ENCODE peak calls at places on chromosomes 2 and 18, in six cellular contexts. E, V, I, L, R and N are unnamed samples.

GRCh38 chr18:40583671-40584070 is 1371.4 kb upstream of the PIK3C3 start:
- DNase-seq in E (no peak), V (no peak), R (no peak), I (no peak), L (no peak), N (no peak)

GRCh38 chr2:44945676-44946427 is 4.3 kb downstream of the SIX3 start:
- DNase-seq in R (no peak), V (no peak), E (no peak), I (no peak), L (no peak), N (no peak)

GRCh38 chr18:70337139-70337972 is 48.5 kb downstream of the SOCS6 start:
- DNase-seq in L (peak), R (peak), E (peak), V (peak), I (no peak), N (no peak)

GRCh38 chr2:168632733-168633132 is 169.7 kb upstream of the NOSTRIN start:
- DNase-seq in V (no peak), I (no peak), L (no peak), E (no peak), R (no peak), N (no peak)

GRCh38 chr2:18055290-18055689 is 176.8 kb downstream of the KCNS3 start:
- DNase-seq in E (no peak), R (no peak), L (no peak), I (no peak), V (no peak), N (no peak)

GRCh38 chr2:234771176-234771575 is 180.6 kb upstream of the SH3BP4 start:
- DNase-seq in I (no peak), V (peak), R (no peak), L (no peak), E (peak), N (no peak)

GRCh38 chr18:75472391-75472790 is 44.9 kb upstream of the SMIM21 start:
- DNase-seq in I (no peak), E (no peak), V (no peak), L (no peak), R (no peak), N (no peak)

GRCh38 chr2:150878347-150878746 is 383.3 kb downstream of the RBM43 start:
- DNase-seq in R (no peak), L (no peak), E (peak), I (no peak), V (peak), N (no peak)

GRCh38 chr2:160073284-160073888 is 11.0 kb upstream of the PLA2R1 start:
- DNase-seq in R (no peak), L (no peak), I (no peak), V (no peak), E (no peak), N (no peak)

GRCh38 chr2:54897420-54898310 is 152.6 kb downstream of the RTN4 start:
- DNase-seq in E (no peak), V (no peak), I (peak), R (no peak), L (no peak), N (no peak)

GRCh38 chr2:191811807-191812602 is 34.9 kb downstream of the CAVIN2 start:
- DNase-seq in L (peak), V (peak), E (peak), R (peak), I (no peak), N (no peak)

GRCh38 chr2:170739048-170739447 is 23.9 kb downstream of the SP5 start:
- DNase-seq in V (peak), E (peak), I (no peak), R (peak), L (no peak), N (no peak)

GRCh38 chr2:120624738-120625446 is 110.8 kb upstream of the GLI2 start:
- DNase-seq in I (no peak), E (no peak), L (no peak), R (no peak), V (no peak), N (no peak)

GRCh38 chr2:207483066-207483465 is 46.7 kb upstream of the CREB1 start:
- DNase-seq in R (no peak), V (no peak), E (no peak), I (no peak), L (no peak), N (no peak)

GRCh38 chr18:76353046-76353445 is 142.0 kb downstream of the ZNF516 start:
- DNase-seq in L (no peak), I (no peak), R (no peak), E (no peak), V (no peak), N (no peak)

GRCh38 chr2:240624950-240625621 is at the start of gene GPR35:
- DNase-seq in L (no peak), V (peak), I (peak), E (peak), R (peak), N (peak)

GRCh38 chr2:180085144-180085543 is 78.0 kb upstream of the CWC22 start:
- DNase-seq in E (no peak), L (no peak), R (no peak), V (no peak), I (no peak), N (no peak)

GRCh38 chr2:171297951-171298350 is 135.8 kb downstream of the METTL8 start:
- DNase-seq in L (no peak), V (no peak), R (no peak), E (no peak), I (no peak), N (no peak)

GRCh38 chr2:102753563-102754159 is 8.2 kb upstream of the TMEM182 start:
- DNase-seq in I (no peak), L (peak), E (peak), R (no peak), V (peak), N (no peak)

GRCh38 chr2:224449212-224450147 is 47.6 kb upstream of the FAM124B start:
- DNase-seq in R (no peak), I (no peak), V (no peak), L (peak), E (no peak), N (no peak)

GRCh38 chr2:164257794-164258193 is 363.5 kb downstream of the GRB14 start:
- DNase-seq in L (no peak), E (peak), R (no peak), I (no peak), V (peak), N (no peak)

GRCh38 chr2:128941676-128942075 is 623.0 kb upstream of the HS6ST1 start:
- DNase-seq in I (no peak), R (no peak), L (peak), V (no peak), E (no peak), N (no peak)

GRCh38 chr2:7083580-7084509 is 166.6 kb downstream of the RNF144A start:
- DNase-seq in V (peak), E (peak), I (no peak), R (no peak), L (peak), N (no peak)

GRCh38 chr2:146997945-146998344 is 846.9 kb upstream of the ACVR2A start:
- DNase-seq in V (no peak), E (no peak), I (no peak), R (no peak), L (no peak), N (no peak)

GRCh38 chr2:105771841-105772240 is 27.1 kb downstream of the NCK2 start:
- DNase-seq in R (no peak), V (no peak), I (no peak), L (no peak), E (no peak), N (no peak)

GRCh38 chr2:171800639-171801038 is 93.4 kb downstream of the SLC25A12 start:
- DNase-seq in I (no peak), E (no peak), V (no peak), R (no peak), L (no peak), N (no peak)

GRCh38 chr18:80109676-80110078 is 615 bp downstream of the ADNP2 start:
- DNase-seq in L (peak), R (no peak), I (no peak), V (peak), E (peak), N (peak)

GRCh38 chr2:225270861-225271260 is 128.6 kb upstream of the NYAP2 start:
- DNase-seq in V (peak), E (peak), I (no peak), L (peak), R (peak), N (no peak)

GRCh38 chr18:6661692-6662415 is 67.7 kb upstream of the ARHGAP28 start:
- DNase-seq in E (peak), R (no peak), V (peak), L (peak), I (no peak), N (no peak)

GRCh38 chr2:85652056-85652455 is 15.9 kb downstream of the SFTPB start:
- DNase-seq in I (no peak), L (no peak), E (no peak), V (no peak), R (no peak), N (no peak)

GRCh38 chr2:219368690-219369108 is 19.0 kb downstream of the DNPEP start:
- DNase-seq in R (no peak), L (peak), V (peak), I (no peak), E (peak), N (no peak)

GRCh38 chr2:26222976-26223375 is 21.5 kb downstream of the HADHA start:
- DNase-seq in L (no peak), I (no peak), V (no peak), R (no peak), E (no peak), N (no peak)

GRCh38 chr2:127591221-127591923 is 54.6 kb upstream of the GPR17 start:
- DNase-seq in E (peak), R (no peak), V (peak), L (peak), I (peak), N (peak)

GRCh38 chr2:148979919-148980277 is 58.6 kb upstream of the LYPD6B start:
- DNase-seq in V (no peak), R (no peak), L (peak), I (no peak), E (no peak), N (no peak)

GRCh38 chr18:77020561-77020960 is 112.0 kb downstream of the MBP start:
- DNase-seq in R (no peak), I (no peak), V (no peak), E (no peak), L (no peak), N (no peak)